ENCODE peak calls at places on chromosomes 7 and 10, in six cellular contexts. One of them, this sample, is unnamed.
A peak's percentile ranks its signal among the peaks of the same experiment; 100 is the strongest.

GRCh38 chr10:33336606-33337334 is 2.3 kb upstream of the NRP1 start:
- DNase-seq in GM23248: peak; percentile 66
- DNase-seq in hepatocyte: peak; percentile 53
- DNase-seq in HCT116: no peak
- DNase-seq in GM23338: peak; percentile 65
- DNase-seq in PC-9: peak; percentile 36
- DNase-seq in this sample: peak; percentile 87

GRCh38 chr10:6578221-6579192 is 1.6 kb downstream of the PRKCQ start:
- DNase-seq in GM23248: no peak
- DNase-seq in HCT116: no peak
- DNase-seq in GM23338: no peak
- DNase-seq in PC-9: no peak
- DNase-seq in hepatocyte: no peak
- DNase-seq in this sample: no peak

GRCh38 chr10:107163086-107163880 is 1.2 kb downstream of the SORCS1 start:
- DNase-seq in hepatocyte: peak; percentile 13
- DNase-seq in GM23338: peak; percentile 34
- DNase-seq in GM23248: peak; percentile 7
- DNase-seq in PC-9: no peak
- DNase-seq in HCT116: no peak
- DNase-seq in this sample: no peak

GRCh38 chr7:106279425-106280182 is 5.2 kb downstream of the NAMPT start:
- DNase-seq in GM23248: no peak
- DNase-seq in PC-9: no peak
- DNase-seq in hepatocyte: no peak
- DNase-seq in HCT116: no peak
- DNase-seq in GM23338: no peak
- DNase-seq in this sample: no peak

GRCh38 chr10:84531396-84531795 is 203.0 kb downstream of the CCSER2 start:
- DNase-seq in HCT116: no peak
- DNase-seq in GM23338: no peak
- DNase-seq in hepatocyte: no peak
- DNase-seq in GM23248: peak; percentile 42
- DNase-seq in PC-9: no peak
- DNase-seq in this sample: peak; percentile 49

GRCh38 chr10:30454744-30455498 is 20.9 kb downstream of the MAP3K8 start:
- DNase-seq in hepatocyte: peak; percentile 28
- DNase-seq in GM23338: no peak
- DNase-seq in GM23248: peak; percentile 91
- DNase-seq in PC-9: no peak
- DNase-seq in HCT116: no peak
- DNase-seq in this sample: no peak

GRCh38 chr10:61332506-61332905 is 120.7 kb downstream of the TMEM26 start:
- DNase-seq in hepatocyte: peak; percentile 14
- DNase-seq in HCT116: no peak
- DNase-seq in GM23248: no peak
- DNase-seq in PC-9: no peak
- DNase-seq in GM23338: no peak
- DNase-seq in this sample: peak; percentile 43

GRCh38 chr10:117686606-117687005 is 144.1 kb downstream of the EMX2 start:
- DNase-seq in GM23248: no peak
- DNase-seq in HCT116: peak; percentile 26
- DNase-seq in hepatocyte: no peak
- DNase-seq in GM23338: peak; percentile 37
- DNase-seq in PC-9: no peak
- DNase-seq in this sample: peak; percentile 40

GRCh38 chr10:119608316-119609155 is 11.8 kb upstream of the TIAL1 start:
- DNase-seq in GM23338: peak; percentile 73
- DNase-seq in hepatocyte: peak; percentile 64
- DNase-seq in GM23248: peak; percentile 65
- DNase-seq in PC-9: peak; percentile 52
- DNase-seq in HCT116: peak; percentile 54
- DNase-seq in this sample: peak; percentile 63

GRCh38 chr7:12403287-12404181 is at the start of gene VWDE:
- DNase-seq in GM23338: peak; percentile 94
- DNase-seq in GM23248: peak; percentile 23
- DNase-seq in HCT116: peak; percentile 80
- DNase-seq in hepatocyte: peak; percentile 55
- DNase-seq in PC-9: peak; percentile 88
- DNase-seq in this sample: peak; percentile 80

DNA sequence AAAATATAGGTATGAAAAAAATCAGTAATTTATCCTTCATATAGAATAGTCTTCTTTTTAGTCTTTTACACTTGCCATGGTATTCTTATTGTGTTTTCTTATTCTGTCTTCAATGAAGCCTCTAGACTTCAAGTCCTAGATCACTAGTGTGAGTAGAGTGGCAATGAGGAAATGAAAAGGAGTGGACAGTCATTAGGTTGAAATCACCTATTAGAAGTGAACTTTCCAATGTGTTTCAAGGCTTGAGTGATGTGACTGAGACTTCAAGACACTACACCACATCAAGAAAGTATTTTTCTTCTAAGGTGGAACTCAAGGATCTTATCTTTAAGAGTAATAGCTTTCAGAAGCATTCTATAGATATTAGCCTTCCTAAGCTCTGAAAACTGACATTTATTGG is 357.8 kb upstream of the MBL2 start:
- DNase-seq in PC-9: no peak
- DNase-seq in GM23248: no peak
- DNase-seq in HCT116: no peak
- DNase-seq in GM23338: peak; percentile 12
- DNase-seq in hepatocyte: no peak
- DNase-seq in this sample: no peak
- H3K9me2 ChIP-seq in PC-9: no peaks in the 10 kb centered on the region
- H3K9me2 ChIP-seq in GM23248: no peaks in the 10 kb centered on the region
- H3K9me2 ChIP-seq in HCT116: no peaks in the 10 kb centered on the region
- H3K9me2 ChIP-seq in GM23338: no peaks in the 10 kb centered on the region
- H3K9me2 ChIP-seq in hepatocyte: no peaks in the 10 kb centered on the region
- H3K9me2 ChIP-seq in this sample: no peaks in the 10 kb centered on the region

GRCh38 chr10:115624448-115624847 is 531.3 kb downstream of the ATRNL1 start:
- DNase-seq in PC-9: no peak
- DNase-seq in GM23338: no peak
- DNase-seq in GM23248: no peak
- DNase-seq in HCT116: no peak
- DNase-seq in hepatocyte: peak; percentile 5
- DNase-seq in this sample: no peak

GRCh38 chr10:115628616-115629015 is 535.5 kb downstream of the ATRNL1 start:
- DNase-seq in HCT116: no peak
- DNase-seq in PC-9: no peak
- DNase-seq in GM23248: no peak
- DNase-seq in hepatocyte: no peak
- DNase-seq in GM23338: no peak
- DNase-seq in this sample: no peak
- H3K9me2 ChIP-seq in HCT116: no peaks in the 10 kb centered on the region
- H3K9me2 ChIP-seq in PC-9: no peaks in the 10 kb centered on the region
- H3K9me2 ChIP-seq in GM23248: no peaks in the 10 kb centered on the region
- H3K9me2 ChIP-seq in hepatocyte: no peaks in the 10 kb centered on the region
- H3K9me2 ChIP-seq in GM23338: no peaks in the 10 kb centered on the region
- H3K9me2 ChIP-seq in this sample: no peaks in the 10 kb centered on the region

GRCh38 chr10:126349096-126349495 is 39.2 kb downstream of the ADAM12 start:
- DNase-seq in hepatocyte: no peak
- DNase-seq in PC-9: no peak
- DNase-seq in GM23248: no peak
- DNase-seq in GM23338: no peak
- DNase-seq in HCT116: no peak
- DNase-seq in this sample: no peak

GRCh38 chr10:126352446-126352845 is 35.8 kb downstream of the ADAM12 start:
- DNase-seq in HCT116: no peak
- DNase-seq in GM23248: no peak
- DNase-seq in PC-9: no peak
- DNase-seq in GM23338: no peak
- DNase-seq in hepatocyte: no peak
- DNase-seq in this sample: no peak

GRCh38 chr10:126349676-126350075 is 38.6 kb downstream of the ADAM12 start:
- DNase-seq in HCT116: no peak
- DNase-seq in PC-9: no peak
- DNase-seq in hepatocyte: no peak
- DNase-seq in GM23338: no peak
- DNase-seq in GM23248: no peak
- DNase-seq in this sample: no peak

GRCh38 chr10:126350216-126350992 is 37.9 kb downstream of the ADAM12 start:
- DNase-seq in HCT116: peak; percentile 8
- DNase-seq in hepatocyte: no peak
- DNase-seq in GM23248: peak; percentile 96
- DNase-seq in GM23338: no peak
- DNase-seq in PC-9: peak; percentile 82
- DNase-seq in this sample: peak; percentile 92

GRCh38 chr10:126351021-126351420 is 37.3 kb downstream of the ADAM12 start:
- DNase-seq in HCT116: no peak
- DNase-seq in GM23248: no peak
- DNase-seq in hepatocyte: no peak
- DNase-seq in PC-9: no peak
- DNase-seq in GM23338: no peak
- DNase-seq in this sample: no peak
- H3K9me2 ChIP-seq in HCT116: no peaks in the 10 kb centered on the region
- H3K9me2 ChIP-seq in GM23248: no peaks in the 10 kb centered on the region
- H3K9me2 ChIP-seq in hepatocyte: no peaks in the 10 kb centered on the region
- H3K9me2 ChIP-seq in PC-9: no peaks in the 10 kb centered on the region
- H3K9me2 ChIP-seq in GM23338: peaks cover 2% of the 10 kb centered on the region
- H3K9me2 ChIP-seq in this sample: no peaks in the 10 kb centered on the region

GRCh38 chr7:130356760-130357611 is 12.4 kb downstream of the CPA5 start:
- DNase-seq in HCT116: peak; percentile 53
- DNase-seq in PC-9: peak; percentile 82
- DNase-seq in hepatocyte: peak; percentile 73
- DNase-seq in GM23248: peak; percentile 84
- DNase-seq in GM23338: no peak
- DNase-seq in this sample: peak; percentile 96
- H3K9me2 ChIP-seq in HCT116: no peaks in the 10 kb centered on the region
- H3K9me2 ChIP-seq in PC-9: no peaks in the 10 kb centered on the region
- H3K9me2 ChIP-seq in hepatocyte: no peaks in the 10 kb centered on the region
- H3K9me2 ChIP-seq in GM23248: no peaks in the 10 kb centered on the region
- H3K9me2 ChIP-seq in GM23338: peaks cover 5% of the 10 kb centered on the region
- H3K9me2 ChIP-seq in this sample: no peaks in the 10 kb centered on the region

GRCh38 chr7:77459311-77459726 is 43.2 kb upstream of the GSAP start:
- DNase-seq in HCT116: no peak
- DNase-seq in GM23338: no peak
- DNase-seq in PC-9: no peak
- DNase-seq in GM23248: no peak
- DNase-seq in hepatocyte: no peak
- DNase-seq in this sample: no peak

GRCh38 chr7:77458786-77459185 is 42.6 kb upstream of the GSAP start:
- DNase-seq in PC-9: no peak
- DNase-seq in GM23338: no peak
- DNase-seq in GM23248: peak; percentile 29
- DNase-seq in hepatocyte: no peak
- DNase-seq in HCT116: no peak
- DNase-seq in this sample: no peak

GRCh38 chr7:77461842-77462241 is 45.7 kb upstream of the GSAP start:
- DNase-seq in HCT116: no peak
- DNase-seq in hepatocyte: no peak
- DNase-seq in PC-9: no peak
- DNase-seq in GM23248: no peak
- DNase-seq in GM23338: no peak
- DNase-seq in this sample: no peak

GRCh38 chr7:77461246-77461645 is 45.1 kb upstream of the GSAP start:
- DNase-seq in PC-9: peak; percentile 16
- DNase-seq in GM23338: no peak
- DNase-seq in HCT116: no peak
- DNase-seq in GM23248: peak; percentile 22
- DNase-seq in hepatocyte: no peak
- DNase-seq in this sample: peak; percentile 37

GRCh38 chr7:77460057-77460486 is 43.9 kb upstream of the GSAP start:
- DNase-seq in PC-9: no peak
- DNase-seq in HCT116: peak; percentile 12
- DNase-seq in GM23248: no peak
- DNase-seq in GM23338: peak; percentile 47
- DNase-seq in hepatocyte: no peak
- DNase-seq in this sample: no peak
- H3K9me2 ChIP-seq in PC-9: no peaks in the 10 kb centered on the region
- H3K9me2 ChIP-seq in HCT116: no peaks in the 10 kb centered on the region
- H3K9me2 ChIP-seq in GM23248: no peaks in the 10 kb centered on the region
- H3K9me2 ChIP-seq in GM23338: no peaks in the 10 kb centered on the region
- H3K9me2 ChIP-seq in hepatocyte: no peaks in the 10 kb centered on the region
- H3K9me2 ChIP-seq in this sample: no peaks in the 10 kb centered on the region

GRCh38 chr7:28140964-28141363 is 39.6 kb downstream of the JAZF1 start:
- DNase-seq in hepatocyte: no peak
- DNase-seq in PC-9: no peak
- DNase-seq in GM23248: no peak
- DNase-seq in GM23338: no peak
- DNase-seq in HCT116: no peak
- DNase-seq in this sample: no peak
- H3K9me2 ChIP-seq in hepatocyte: no peaks in the 10 kb centered on the region
- H3K9me2 ChIP-seq in PC-9: no peaks in the 10 kb centered on the region
- H3K9me2 ChIP-seq in GM23248: no peaks in the 10 kb centered on the region
- H3K9me2 ChIP-seq in GM23338: no peaks in the 10 kb centered on the region
- H3K9me2 ChIP-seq in HCT116: no peaks in the 10 kb centered on the region
- H3K9me2 ChIP-seq in this sample: no peaks in the 10 kb centered on the region

This sample was measured in PC-3.